ENCODE peak calls at places on chromosomes 2 and 18, in nine cellular contexts. U, W, D, F, V, T, A, K and Q are unnamed samples. For H3K4me1, the result is how much of the 10 kb centered on the place peaks cover.

GRCh38 chr2:108908717-108909077 is 80.3 kb downstream of the EDAR start:
- DNase-seq in U (peak), W (no peak), D (no peak), F (no peak), V (no peak), T (no peak), A (no peak), K (no peak), Q (no peak)

GRCh38 chr2:101473581-101473910 is 1.4 kb downstream of the RFX8 start:
- DNase-seq in U (no peak), W (no peak), D (no peak), F (no peak), V (peak), T (no peak), A (no peak), K (no peak), Q (no peak)

GRCh38 chr2:100053499-100053898 is 88.9 kb downstream of the AFF3 start:
- DNase-seq in U (no peak), W (no peak), D (no peak), F (no peak), V (no peak), T (no peak), A (no peak), K (no peak), Q (no peak)

GRCh38 chr2:241818229-241818942 is 9.4 kb downstream of the NEU4 start:
- DNase-seq in U (no peak), W (peak), D (no peak), F (no peak), V (no peak), T (no peak), A (peak), K (no peak), Q (peak)

GRCh38 chr2:128315122-128315828 is 3.4 kb downstream of the HS6ST1 start:
- DNase-seq in U (peak), W (peak), D (no peak), F (no peak), V (no peak), T (peak), A (peak), K (peak), Q (peak)

GRCh38 chr2:151350579-151351195 is 6.7 kb upstream of the TNFAIP6 start:
- DNase-seq in U (no peak), W (no peak), D (peak), F (no peak), V (no peak), T (no peak), A (no peak), K (no peak), Q (no peak)

GRCh38 chr18:32349728-32350395 is 120.8 kb downstream of the GAREM1 start:
- DNase-seq in U (no peak), W (peak), D (peak), F (peak), V (peak), T (peak), A (peak), K (peak), Q (peak)

GRCh38 chr18:37538526-37539205 is 26.9 kb downstream of the CELF4 start:
- DNase-seq in U (no peak), W (no peak), D (no peak), F (no peak), V (no peak), T (no peak), A (no peak), K (no peak), Q (no peak)

GRCh38 chr2:70357076-70358071 is 55.5 kb upstream of the FAM136A start:
- DNase-seq in U (no peak), W (no peak), D (no peak), F (no peak), V (no peak), T (no peak), A (no peak), K (no peak), Q (no peak)

GRCh38 chr18:62578980-62579511 is 56.2 kb downstream of the ZCCHC2 start:
- DNase-seq in U (no peak), W (no peak), D (no peak), F (no peak), V (no peak), T (no peak), A (no peak), K (no peak), Q (no peak)

GRCh38 chr2:105557515-105557914 is 158.7 kb upstream of the FHL2 start:
- DNase-seq in U (peak), W (no peak), D (no peak), F (no peak), V (no peak), T (no peak), A (no peak), K (peak), Q (no peak)

GRCh38 chr18:57214976-57215375 is 68.1 kb downstream of the BOD1L2 start:
- DNase-seq in U (no peak), W (no peak), D (no peak), F (no peak), V (no peak), T (no peak), A (no peak), K (no peak), Q (no peak)

GRCh38 chr2:216308532-216308931 is 63.8 kb downstream of the MARCHF4 start:
- DNase-seq in U (no peak), W (no peak), D (peak), F (no peak), V (peak), T (no peak), A (no peak), K (no peak), Q (no peak)

GRCh38 chr2:173663835-173664515 is 301.2 kb downstream of the SP3 start:
- DNase-seq in U (no peak), W (no peak), D (no peak), F (no peak), V (no peak), T (no peak), A (no peak), K (no peak), Q (no peak)

GRCh38 chr2:163859951-163860350 is 124.1 kb upstream of the FIGN start:
- DNase-seq in U (no peak), W (no peak), D (no peak), F (no peak), V (peak), T (no peak), A (no peak), K (no peak), Q (no peak)

GRCh38 chr2:11681722-11682589 is 12.0 kb upstream of the NTSR2 start:
- DNase-seq in U (peak), W (peak), D (no peak), F (no peak), V (no peak), T (peak), A (no peak), K (no peak), Q (peak)

GRCh38 chr2:131045925-131046579 is 47.2 kb downstream of the FAM168B start:
- DNase-seq in U (no peak), W (no peak), D (no peak), F (no peak), V (no peak), T (peak), A (no peak), K (no peak), Q (no peak)

GRCh38 chr2:138501427-138502252 is at the start of gene SPOPL:
- DNase-seq in U (peak), W (peak), D (peak), F (peak), V (peak), T (peak), A (peak), K (peak), Q (peak)
- TF ChIP-seq CTCF in U (no peak), W (peak), D (no peak), F (peak), V (no peak), T (no peak), A (no peak), K (peak), Q (peak)

GRCh38 chr2:62147610-62148301 is 48.2 kb upstream of the B3GNT2 start:
- DNase-seq in U (no peak), W (no peak), D (peak), F (no peak), V (peak), T (no peak), A (no peak), K (no peak), Q (no peak)

GRCh38 chr2:62151306-62151638 is 44.6 kb upstream of the B3GNT2 start:
- DNase-seq in U (no peak), W (no peak), D (no peak), F (no peak), V (no peak), T (no peak), A (no peak), K (peak), Q (no peak)

GRCh38 chr2:62149708-62150107 is 46.2 kb upstream of the B3GNT2 start:
- DNase-seq in U (peak), W (no peak), D (peak), F (no peak), V (peak), T (no peak), A (no peak), K (no peak), Q (no peak)

GRCh38 chr2:62152000-62152399 is 43.9 kb upstream of the B3GNT2 start:
- DNase-seq in U (no peak), W (no peak), D (peak), F (no peak), V (peak), T (no peak), A (no peak), K (no peak), Q (no peak)

GRCh38 chr2:62150597-62151305 is 45.2 kb upstream of the B3GNT2 start:
- DNase-seq in U (no peak), W (no peak), D (peak), F (no peak), V (peak), T (no peak), A (no peak), K (no peak), Q (no peak)
- H3K4me3 ChIP-seq in U (no peak), W (no peak), D (no peak), F (no peak), V (no peak), T (no peak), A (no peak), K (no peak), Q (no peak)

GRCh38 chr2:219209236-219209635 is 2.7 kb downstream of the ZFAND2B start:
- DNase-seq in U (no peak), W (no peak), D (no peak), F (no peak), V (no peak), T (no peak), A (no peak), K (peak), Q (no peak)

GRCh38 chr2:219213026-219213415 is 5.7 kb downstream of the ABCB6 start:
- DNase-seq in U (no peak), W (no peak), D (no peak), F (no peak), V (no peak), T (no peak), A (no peak), K (no peak), Q (no peak)

GRCh38 chr2:219209818-219210571 is 3.4 kb downstream of the ZFAND2B start:
- DNase-seq in U (no peak), W (no peak), D (no peak), F (no peak), V (no peak), T (no peak), A (no peak), K (peak), Q (no peak)

GRCh38 chr2:219207884-219208740 is 1.5 kb downstream of the ZFAND2B start:
- DNase-seq in U (peak), W (no peak), D (peak), F (no peak), V (peak), T (no peak), A (no peak), K (peak), Q (no peak)

GRCh38 chr2:219210572-219211362 is 4.2 kb downstream of the ZFAND2B start:
- DNase-seq in U (no peak), W (no peak), D (no peak), F (no peak), V (no peak), T (no peak), A (no peak), K (peak), Q (no peak)
- H3K4me1 ChIP-seq in U (under half), W (under half), D (under half), F (under half), V (under half), T (under half), A (under half), K (under half), Q (under half)

DNA sequence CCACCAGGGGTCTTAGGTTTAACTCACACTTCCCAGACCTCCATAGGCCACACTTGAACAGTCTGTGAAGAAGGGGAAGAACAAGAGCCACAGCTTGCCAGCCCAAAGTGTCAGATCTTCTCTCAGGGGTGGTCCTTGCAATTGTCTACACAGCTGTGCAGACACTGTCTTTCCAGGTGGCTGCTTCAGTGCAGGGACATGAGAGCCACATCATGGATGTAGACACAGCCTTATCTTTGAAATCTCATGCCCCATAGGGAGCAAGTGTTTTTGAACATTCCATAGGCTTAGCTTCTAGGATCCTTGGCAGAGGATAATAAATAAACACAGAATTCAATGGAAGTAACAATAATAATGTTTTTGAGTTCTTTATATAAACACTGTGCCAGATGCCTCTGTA is 6.7 kb downstream of the ZNF407 start:
- DNase-seq in U (no peak), W (no peak), D (no peak), F (no peak), V (no peak), T (no peak), A (no peak), K (no peak), Q (no peak)
- TF ChIP-seq CTCF in U (no peak), W (no peak), D (no peak), F (no peak), V (no peak), T (no peak), A (no peak), K (no peak), Q (no peak)

GRCh38 chr2:218229239-218229638 is 12.2 kb downstream of the ARPC2 start:
- DNase-seq in U (no peak), W (no peak), D (peak), F (no peak), V (peak), T (no peak), A (no peak), K (no peak), Q (no peak)

GRCh38 chr2:218233543-218233942 is 16.6 kb downstream of the ARPC2 start:
- DNase-seq in U (no peak), W (no peak), D (no peak), F (no peak), V (no peak), T (no peak), A (no peak), K (no peak), Q (no peak)

GRCh38 chr2:218229851-218230250 is 12.9 kb downstream of the ARPC2 start:
- DNase-seq in U (no peak), W (no peak), D (no peak), F (no peak), V (no peak), T (no peak), A (no peak), K (no peak), Q (no peak)

GRCh38 chr2:218228366-218229092 is 11.5 kb downstream of the ARPC2 start:
- DNase-seq in U (no peak), W (no peak), D (no peak), F (no peak), V (peak), T (no peak), A (no peak), K (no peak), Q (no peak)

DNA sequence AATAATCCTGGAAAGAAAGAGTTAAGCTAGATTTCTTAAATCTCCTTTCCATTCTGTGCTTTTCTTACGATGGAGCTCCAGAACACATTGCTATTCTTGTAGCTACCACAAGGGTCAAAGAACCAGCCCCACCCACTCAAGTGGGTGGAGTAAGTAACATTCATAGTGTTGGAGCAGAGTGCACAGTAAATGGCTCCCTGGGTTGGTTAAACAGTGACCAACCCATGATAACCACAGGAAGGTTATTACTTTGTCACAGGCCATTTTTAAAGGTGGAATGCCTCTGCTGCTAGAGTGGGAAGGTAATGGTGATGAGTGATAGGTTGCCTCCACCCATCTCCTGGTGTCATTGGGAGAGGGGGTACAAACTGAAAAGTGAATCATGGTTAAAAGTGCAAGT is 13.9 kb downstream of the ARPC2 start:
- DNase-seq in U (peak), W (no peak), D (peak), F (no peak), V (peak), T (peak), A (no peak), K (no peak), Q (no peak)
- H3K4me3 ChIP-seq in U (no peak), W (no peak), D (no peak), F (no peak), V (no peak), T (no peak), A (no peak), K (no peak), Q (no peak)

DNA sequence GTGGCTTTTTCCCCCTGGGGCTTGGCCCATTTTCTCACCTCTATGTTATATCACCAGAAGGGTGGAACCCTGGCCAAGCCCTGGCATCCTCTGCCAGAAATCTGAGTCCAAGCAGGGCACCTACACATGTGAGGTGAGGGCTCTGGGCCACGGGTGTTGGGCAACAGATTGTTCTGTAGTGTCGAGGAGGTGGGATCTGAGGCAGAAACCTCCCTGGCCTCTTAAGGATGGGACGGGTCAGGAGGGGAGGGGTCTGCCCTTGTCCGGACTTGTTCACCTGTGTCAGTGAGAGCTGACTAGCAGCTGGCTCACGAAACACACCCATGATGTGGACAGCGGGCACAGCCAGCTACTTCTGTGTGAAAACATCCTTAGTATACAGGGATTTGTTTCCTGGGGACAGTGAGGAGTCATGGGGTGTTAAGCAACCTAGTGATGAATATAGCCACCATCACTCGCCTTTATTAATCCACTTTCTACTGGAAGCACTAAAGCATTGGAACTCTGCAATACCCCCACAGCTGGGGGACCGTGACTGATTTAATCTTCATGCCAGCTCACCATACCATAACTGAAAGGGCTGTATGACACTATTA is 35.6 kb downstream of the EPAS1 start:
- DNase-seq in U (no peak), W (peak), D (no peak), F (no peak), V (peak), T (no peak), A (no peak), K (no peak), Q (no peak)
- H3K4me1 ChIP-seq in U (half or more), W (half or more), D (half or more), F (under half), V (half or more), T (under half), A (under half), K (half or more), Q (half or more)